ENCODE peak calls at places on chromosome 14, in nine cellular contexts. D, F, L, G, Y, V, P, C and H are unnamed samples.

GRCh38 chr14:94611179-94611578 is 1.0 kb upstream of the SERPINA3 start:
- DNase-seq in D (no peak), F (no peak), L (no peak), G (no peak), Y (no peak), V (no peak), P (no peak), C (no peak), H (no peak)

GRCh38 chr14:89207925-89208328 is 209.1 kb downstream of the FOXN3 start:
- DNase-seq in D (no peak), F (no peak), L (no peak), G (no peak), Y (no peak), V (no peak), P (no peak), C (no peak), H (no peak)

GRCh38 chr14:100079606-100080005 is 14.4 kb downstream of the EVL start:
- DNase-seq in D (no peak), F (no peak), L (no peak), G (no peak), Y (no peak), V (no peak), P (no peak), C (no peak), H (no peak)

GRCh38 chr14:78446807-78447206 is 276.6 kb downstream of the NRXN3 start:
- DNase-seq in D (no peak), F (peak; percentile 41), L (no peak), G (no peak), Y (no peak), V (no peak), P (no peak), C (no peak), H (no peak)

GRCh38 chr14:34110531-34110930 is 159.7 kb upstream of the EGLN3 start:
- DNase-seq in D (no peak), F (no peak), L (no peak), G (no peak), Y (no peak), V (no peak), P (no peak), C (no peak), H (no peak)

GRCh38 chr14:104602933-104603325 is 1.6 kb downstream of the TMEM179 start:
- DNase-seq in D (no peak), F (no peak), L (no peak), G (no peak), Y (no peak), V (no peak), P (no peak), C (no peak), H (no peak)

GRCh38 chr14:39360316-39360715 is 71.9 kb downstream of the FBXO33 start:
- DNase-seq in D (no peak), F (no peak), L (no peak), G (no peak), Y (no peak), V (no peak), P (no peak), C (no peak), H (no peak)

GRCh38 chr14:96994999-96995398 is 197.8 kb downstream of the VRK1 start:
- DNase-seq in D (no peak), F (no peak), L (no peak), G (no peak), Y (no peak), V (no peak), P (no peak), C (no peak), H (no peak)

GRCh38 chr14:44384093-44384492 is 123.0 kb downstream of the FSCB start:
- DNase-seq in D (no peak), F (no peak), L (no peak), G (no peak), Y (no peak), V (no peak), P (no peak), C (no peak), H (no peak)

GRCh38 chr14:94005324-94005723 is 8.2 kb downstream of the CCDC197 start:
- DNase-seq in D (no peak), F (no peak), L (no peak), G (no peak), Y (no peak), V (no peak), P (no peak), C (no peak), H (no peak)

GRCh38 chr14:96269359-96269710 is 13.3 kb downstream of the BDKRB1 start:
- DNase-seq in D (no peak), F (no peak), L (no peak), G (no peak), Y (no peak), V (no peak), P (no peak), C (no peak), H (no peak)

DNA sequence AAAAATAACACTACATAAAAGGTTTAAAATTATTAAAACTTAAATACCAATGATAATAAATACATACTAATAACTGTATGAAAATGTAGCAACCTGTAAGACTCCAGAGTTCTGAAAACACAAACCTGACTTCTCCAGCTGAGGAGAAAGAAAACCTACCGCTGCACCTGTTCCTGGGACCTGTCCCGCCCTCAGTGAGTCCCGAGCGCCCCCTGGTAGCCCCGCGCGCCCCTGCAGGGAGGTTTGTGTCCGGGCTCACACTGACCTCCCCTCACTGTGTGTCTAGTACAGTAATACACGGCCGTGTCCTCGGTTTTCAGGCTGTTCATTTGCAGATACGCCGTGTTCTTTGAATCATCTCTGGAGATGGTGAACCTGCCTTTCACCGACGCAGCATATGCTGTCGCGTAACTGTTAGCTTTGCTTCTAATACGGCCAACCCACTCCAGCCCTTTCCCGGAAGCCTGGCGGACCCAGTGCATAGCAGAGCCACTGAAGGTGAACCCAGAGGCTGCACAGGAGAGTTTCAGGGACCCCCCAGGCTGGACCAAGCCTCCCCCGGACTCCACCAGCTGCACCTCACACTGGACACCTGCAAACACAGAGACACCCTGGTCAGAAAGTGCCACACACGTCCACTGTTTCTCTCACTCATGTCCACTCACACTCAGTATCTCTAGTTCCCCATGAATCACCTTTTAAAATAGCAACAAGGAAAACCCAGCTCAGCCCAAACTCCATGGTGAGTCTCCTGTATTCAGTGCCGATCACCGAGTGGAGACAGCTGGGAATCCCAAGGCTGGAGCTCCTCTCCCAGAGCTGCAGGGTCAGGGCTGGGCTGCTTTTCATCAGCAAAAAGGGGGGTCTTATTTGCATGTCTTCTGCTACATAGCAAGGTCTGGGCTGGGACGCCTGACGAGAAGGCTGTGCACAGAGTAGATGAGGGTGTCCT is 1276.3 kb downstream of the TMEM121 start:
- DNase-seq in D (peak; percentile 52), F (no peak), L (no peak), G (peak; percentile 22), Y (peak; percentile 68), V (no peak), P (no peak), C (no peak), H (no peak)
- TF ChIP-seq CTCF in D (peak; percentile 23), F (no peak), L (no peak), G (no peak), Y (no peak), V (no peak), P (no peak), C (no peak), H (no peak)

GRCh38 chr14:71739273-71739990 is 192.8 kb upstream of the RGS6 start:
- DNase-seq in D (peak; percentile 35), F (no peak), L (no peak), G (peak; percentile 32), Y (peak; percentile 42), V (no peak), P (no peak), C (no peak), H (no peak)
- TF ChIP-seq CTCF in D (no peak), F (no peak), L (no peak), G (no peak), Y (no peak), V (no peak), P (no peak), C (no peak), H (no peak)

DNA sequence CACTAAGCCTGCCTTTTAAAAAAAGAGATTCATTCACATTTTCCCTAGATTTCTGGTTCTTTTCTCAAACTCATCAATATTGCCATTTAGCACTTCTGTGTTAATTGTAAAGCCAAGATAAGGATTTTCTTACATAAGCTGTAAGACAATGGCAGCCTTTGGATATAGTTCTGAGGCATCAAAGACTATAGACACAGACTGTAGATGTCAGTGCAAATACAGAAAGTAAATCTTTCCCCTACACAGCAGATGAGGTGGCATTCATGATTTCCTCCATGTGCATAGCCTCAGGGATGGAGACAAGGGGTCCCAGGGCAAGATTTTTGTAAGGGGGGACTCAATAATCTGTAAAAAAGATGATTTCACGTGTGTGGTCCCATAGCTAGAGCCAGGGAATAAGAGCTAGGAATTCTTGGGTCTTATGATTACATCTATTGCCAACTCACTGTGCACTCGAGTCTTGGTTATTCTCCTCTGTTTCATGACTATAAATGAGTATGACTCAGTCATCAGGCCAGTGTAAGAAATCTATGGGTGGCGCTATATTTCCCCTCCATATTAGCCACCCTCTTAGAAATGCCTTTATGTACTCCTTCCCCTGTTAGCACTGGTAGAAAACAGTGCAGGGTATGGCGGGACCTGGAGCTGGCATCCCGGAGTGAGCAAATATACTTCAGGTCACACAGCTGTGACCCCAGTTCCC is 207.5 kb downstream of the EXOC5 start:
- DNase-seq in D (no peak), F (no peak), L (no peak), G (no peak), Y (no peak), V (no peak), P (no peak), C (no peak), H (no peak)
- TF ChIP-seq CTCF in D (no peak), F (no peak), L (no peak), G (no peak), Y (no peak), V (no peak), P (no peak), C (no peak), H (no peak)

GRCh38 chr14:21941885-21942284 is 268.3 kb upstream of the OR4E1 start:
- DNase-seq in D (no peak), F (no peak), L (no peak), G (no peak), Y (no peak), V (no peak), P (no peak), C (no peak), H (no peak)

DNA sequence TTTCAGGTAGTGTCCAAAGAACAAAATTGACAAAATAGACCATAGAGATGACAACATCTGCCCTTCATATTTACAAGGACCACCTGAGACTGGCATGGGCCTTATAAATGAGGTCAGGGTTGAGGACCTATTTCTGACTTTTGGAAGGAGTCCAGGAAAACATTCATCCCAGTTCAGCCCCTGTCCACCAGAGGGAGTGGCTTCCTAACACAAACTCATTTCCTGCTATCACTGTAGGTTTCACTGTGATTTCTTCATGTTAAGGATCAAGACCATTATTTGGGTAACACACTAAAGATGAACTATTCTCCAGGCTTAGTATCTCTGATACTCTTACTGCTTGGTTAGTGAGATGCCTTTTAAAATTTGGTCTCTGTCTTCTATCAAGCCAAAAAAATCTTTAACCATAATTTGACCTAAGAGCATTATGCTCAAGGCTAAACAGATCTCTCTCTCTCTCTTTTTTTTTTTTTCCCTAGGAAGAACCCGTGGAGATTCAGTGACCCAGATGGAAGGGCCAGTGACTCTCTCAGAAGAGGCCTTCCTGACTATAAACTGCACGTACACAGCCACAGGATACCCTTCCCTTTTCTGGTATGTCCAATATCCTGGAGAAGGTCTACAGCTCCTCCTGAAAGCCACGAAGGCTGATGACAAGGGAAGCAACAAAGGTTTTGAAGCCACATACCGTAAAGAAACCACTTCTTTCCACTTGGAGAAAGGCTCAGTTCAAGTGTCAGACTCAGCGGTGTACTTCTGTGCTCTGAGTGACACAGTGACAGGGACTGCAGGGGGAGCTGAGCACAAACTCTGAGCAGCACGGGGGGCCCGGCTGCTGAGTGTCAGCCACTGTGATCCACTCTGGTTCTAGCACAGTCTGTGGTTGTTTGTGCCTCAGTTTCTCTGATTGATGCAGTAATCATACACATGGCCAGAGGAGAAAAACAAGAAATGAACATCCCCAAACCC is 267.6 kb upstream of the OR4E1 start:
- DNase-seq in D (no peak), F (peak; percentile 31), L (no peak), G (no peak), Y (no peak), V (no peak), P (peak; percentile 2), C (no peak), H (no peak)
- TF ChIP-seq CTCF in D (peak; percentile 46), F (peak; percentile 60), L (no peak), G (no peak), Y (peak; percentile 18), V (peak; percentile 39), P (peak; percentile 43), C (peak; percentile 20), H (peak; percentile 26)